ENCODE peak calls at places on chromosomes 2 and 18, in eight cellular contexts. N is IMR-90, O is thyroid gland, E is A549, W is body of pancreas, F is HCT116, M is esophagus squamous epithelium, T is right lobe of liver. I is an unnamed sample.

GRCh38 chr2:104944495-104944894 is 90.6 kb downstream of the POU3F3 start:
- DNase-seq in M (no peak), T (no peak), N (no peak), E (peak; percentile 50), F (peak; percentile 35), O (no peak), W (peak; percentile 12), I (no peak)

GRCh38 chr2:23994567-23994966 is 15.3 kb upstream of the MFSD2B start:
- DNase-seq in N (no peak), M (no peak), F (no peak), T (no peak), O (no peak), E (no peak), W (no peak), I (no peak)

GRCh38 chr2:29920631-29921559 is 491 bp downstream of the ALK start:
- DNase-seq in E (peak; percentile 50), F (no peak), M (no peak), W (peak; percentile 20), T (peak; percentile 55), O (peak; percentile 14), N (peak; percentile 5), I (no peak)

GRCh38 chr18:56982756-56983155 is 164.1 kb upstream of the BOD1L2 start:
- DNase-seq in W (no peak), T (no peak), M (no peak), N (no peak), E (no peak), O (no peak), F (no peak), I (no peak)

GRCh38 chr2:112884869-112885502 is 26.0 kb upstream of the IL37 start:
- DNase-seq in O (peak; percentile 3), M (no peak), W (peak; percentile 63), F (peak; percentile 40), E (peak; percentile 41), N (no peak), T (peak; percentile 72), I (no peak)

GRCh38 chr2:40554665-40555294 is 102.9 kb upstream of the SLC8A1 start:
- DNase-seq in E (peak; percentile 67), T (no peak), O (peak; percentile 72), W (peak; percentile 59), F (peak; percentile 27), M (no peak), N (peak; percentile 38), I (peak; percentile 95)

GRCh38 chr2:234911271-234911670 is 40.5 kb upstream of the SH3BP4 start:
- DNase-seq in T (no peak), E (no peak), M (no peak), N (peak; percentile 83), F (no peak), O (no peak), W (no peak), I (no peak)

GRCh38 chr2:237171396-237171795 is 85.7 kb downstream of the COPS8 start:
- DNase-seq in E (peak; percentile 76), W (no peak), N (peak; percentile 97), O (no peak), M (no peak), T (no peak), F (peak; percentile 19), I (peak; percentile 69)

GRCh38 chr18:37741012-37741586 is 175.5 kb upstream of the CELF4 start:
- DNase-seq in N (no peak), M (no peak), F (no peak), T (no peak), E (no peak), W (no peak), O (no peak), I (no peak)

GRCh38 chr18:12769644-12770440 is 67.0 kb downstream of the PSMG2 start:
- DNase-seq in O (no peak), M (no peak), N (peak; percentile 46), W (no peak), F (no peak), T (no peak), E (no peak), I (no peak)

GRCh38 chr2:185807351-185807750 is 68.7 kb downstream of the FSIP2 start:
- DNase-seq in T (no peak), O (no peak), E (no peak), F (no peak), M (no peak), N (no peak), W (no peak), I (no peak)

GRCh38 chr2:106956879-106957278 is 70.9 kb upstream of the ST6GAL2 start:
- DNase-seq in M (no peak), N (peak; percentile 84), O (no peak), W (no peak), F (no peak), T (no peak), E (no peak), I (no peak)

GRCh38 chr2:195642027-195642676 is 14.9 kb upstream of the SLC39A10 start:
- DNase-seq in T (no peak), M (no peak), F (no peak), E (no peak), O (no peak), W (no peak), N (no peak), I (no peak)

GRCh38 chr18:78915446-78916008 is 64.1 kb upstream of the SALL3 start:
- DNase-seq in W (no peak), N (no peak), T (no peak), F (no peak), E (no peak), O (no peak), M (no peak), I (no peak)

GRCh38 chr18:11150271-11150615 is 874 bp upstream of the PIEZO2 start:
- DNase-seq in N (no peak), T (no peak), F (no peak), E (no peak), O (no peak), M (no peak), W (no peak), I (no peak)

GRCh38 chr18:48997985-48998831 is 47.4 kb upstream of the SMAD7 start:
- DNase-seq in M (no peak), N (peak; percentile 97), F (peak; percentile 91), W (peak; percentile 37), T (no peak), O (peak; percentile 97), E (peak; percentile 96), I (no peak)

GRCh38 chr2:207129821-207130220 is 35.9 kb downstream of the KLF7 start:
- DNase-seq in E (no peak), N (no peak), W (no peak), M (no peak), T (no peak), O (no peak), F (no peak), I (no peak)

GRCh38 chr2:198488964-198489363 is 684.6 kb downstream of the PLCL1 start:
- DNase-seq in T (no peak), E (no peak), F (no peak), W (no peak), O (no peak), N (no peak), M (no peak), I (no peak)

GRCh38 chr2:61970807-61971556 is 65.5 kb downstream of the COMMD1 start:
- DNase-seq in W (no peak), T (no peak), M (no peak), N (no peak), O (peak; percentile 47), F (no peak), E (no peak), I (no peak)
- TF ChIP-seq POLR2A in W (no peak), T (no peak), M (no peak), N (no peak), O (peak; percentile 64), F (no peak), E (no peak), I (no peak)

DNA sequence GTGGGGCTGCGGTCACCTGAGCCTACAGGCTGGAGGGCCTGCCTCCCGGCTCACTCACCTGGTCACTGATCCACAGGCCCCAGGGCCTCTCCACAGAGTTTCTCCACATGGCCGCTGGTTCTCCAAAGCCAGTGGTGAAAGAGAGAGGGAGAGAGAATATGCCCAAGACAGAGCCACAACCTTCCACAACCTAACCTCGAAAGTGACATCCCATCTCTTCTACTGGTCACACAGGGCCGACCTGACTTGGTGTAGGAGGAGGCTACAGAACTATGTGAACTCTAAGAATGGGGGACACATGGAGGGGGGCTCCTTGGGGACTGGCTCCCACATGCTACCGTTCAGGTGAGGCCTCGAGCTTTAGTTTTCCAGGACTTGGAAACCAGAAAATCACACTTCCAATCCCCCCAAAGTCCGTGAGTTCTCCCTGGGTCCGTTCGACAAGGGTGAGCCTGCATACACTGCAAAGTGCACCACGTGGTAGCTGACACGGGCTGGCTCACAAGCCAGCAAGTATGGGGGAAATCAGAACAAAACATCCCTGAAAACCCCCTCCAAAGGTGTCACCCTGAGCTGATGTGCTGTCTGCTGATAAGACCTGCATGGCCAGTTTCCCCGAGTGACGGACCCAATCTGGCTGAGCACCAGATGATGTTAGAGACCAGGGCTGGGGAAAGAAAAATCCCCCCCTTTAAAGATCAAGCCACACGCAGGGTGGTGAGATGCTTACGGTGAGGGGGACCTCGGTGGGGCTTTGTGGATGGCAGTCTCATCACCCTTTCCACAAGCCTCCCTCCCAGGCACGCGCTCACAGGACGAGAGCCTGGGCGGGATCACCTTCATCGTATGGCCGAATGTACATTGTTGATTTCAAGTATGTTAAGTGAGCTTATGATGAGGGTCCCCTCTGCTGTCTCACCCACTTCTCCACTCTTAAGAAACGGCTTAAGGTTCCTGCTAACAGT is 54.2 kb upstream of the SEMA4C start:
- DNase-seq in O (no peak), W (no peak), F (no peak), E (no peak), T (no peak), N (no peak), M (no peak), I (no peak)
- TF ChIP-seq POLR2A in O (no peak), W (no peak), F (no peak), E (no peak), T (no peak), N (no peak), M (no peak), I (no peak)

DNA sequence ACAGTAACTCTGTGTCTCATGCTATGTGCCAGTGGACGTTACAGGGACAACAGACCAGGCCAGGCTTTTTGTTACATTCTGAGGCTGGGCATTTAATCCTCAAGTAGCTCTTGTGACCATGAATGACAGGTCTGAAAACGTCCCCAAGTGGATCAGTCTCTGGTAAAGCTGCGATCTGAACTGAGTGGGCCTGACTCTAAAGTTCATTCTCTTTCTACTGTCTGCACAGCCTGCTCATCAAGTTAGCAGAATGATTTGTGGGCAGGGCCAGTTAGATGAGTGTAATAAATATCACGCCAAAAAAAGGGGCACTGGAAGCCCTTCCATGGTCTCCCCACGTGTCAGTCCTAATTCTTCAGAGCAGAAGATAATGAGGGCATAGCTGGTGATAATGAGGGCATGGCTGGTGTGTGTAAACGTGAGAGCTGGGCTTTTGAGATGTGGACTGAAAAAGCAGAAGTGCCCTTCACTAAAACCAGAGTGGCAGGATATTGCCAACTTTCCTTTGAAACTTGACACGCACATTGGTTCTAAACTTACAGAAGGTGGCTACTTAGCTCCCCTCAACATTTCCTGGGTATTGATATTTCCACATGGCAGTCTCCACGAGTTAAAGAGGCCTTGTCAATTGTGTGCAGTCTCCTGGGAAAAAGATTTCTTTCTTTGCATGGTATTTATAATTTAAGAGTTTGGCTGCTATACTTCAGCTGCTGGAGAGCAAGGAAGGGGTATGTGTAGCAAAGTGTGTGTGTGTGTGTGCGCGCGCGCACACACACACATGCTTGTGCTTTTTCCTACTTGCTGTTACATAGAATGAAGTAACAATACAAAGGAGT is 72.7 kb upstream of the LYPD6B start:
- DNase-seq in O (peak; percentile 27), W (no peak), M (no peak), N (no peak), E (no peak), F (no peak), T (no peak), I (no peak)
- TF ChIP-seq POLR2A in O (no peak), W (no peak), M (no peak), N (no peak), E (no peak), F (no peak), T (no peak), I (no peak)

GRCh38 chr2:172556284-172557033 is 569 bp downstream of the PDK1 start:
- DNase-seq in O (peak; percentile 59), F (peak; percentile 31), W (peak; percentile 53), N (peak; percentile 62), E (peak; percentile 49), T (peak; percentile 80), M (peak; percentile 13), I (peak; percentile 41)
- TF ChIP-seq POLR2A in O (no peak), F (no peak), W (no peak), N (no peak), E (no peak), T (no peak), M (no peak), I (no peak)